ENCODE peak calls at places on chromosomes 2 and 18, in seven cellular contexts. Q, H, G, U, T, W and O are unnamed samples.

GRCh38 chr2:98522854-98523253 is 78.2 kb downstream of the INPP4A start:
- DNase-seq in Q (no peak), H (no peak), G (no peak), U (no peak), T (no peak), W (no peak), O (no peak)

GRCh38 chr2:120516323-120517314 is 170.7 kb downstream of the INHBB start:
- DNase-seq in Q (no peak), H (no peak), G (no peak), U (no peak), T (no peak), W (no peak), O (no peak)

GRCh38 chr2:15682354-15682753 is 90.7 kb downstream of the DDX1 start:
- DNase-seq in Q (no peak), H (no peak), G (no peak), U (no peak), T (no peak), W (no peak), O (no peak)

GRCh38 chr18:62977512-62977911 is 262.2 kb downstream of the PHLPP1 start:
- DNase-seq in Q (no peak), H (no peak), G (no peak), U (no peak), T (no peak), W (no peak), O (no peak)

GRCh38 chr2:217510790-217511291 is 492.0 kb downstream of the TNS1 start:
- DNase-seq in Q (peak), H (peak), G (peak), U (peak), T (peak), W (peak), O (no peak)

GRCh38 chr18:26317353-26317865 is 91.2 kb downstream of the TAF4B start:
- DNase-seq in Q (no peak), H (no peak), G (no peak), U (no peak), T (no peak), W (no peak), O (no peak)

GRCh38 chr2:101524811-101525430 is 50.0 kb upstream of the RFX8 start:
- DNase-seq in Q (no peak), H (no peak), G (no peak), U (no peak), T (no peak), W (no peak), O (no peak)

GRCh38 chr2:167898297-167898696 is 349.1 kb downstream of the STK39 start:
- DNase-seq in Q (no peak), H (no peak), G (no peak), U (no peak), T (no peak), W (no peak), O (no peak)

GRCh38 chr2:16621348-16621747 is 44.3 kb downstream of the CYRIA start:
- DNase-seq in Q (no peak), H (no peak), G (no peak), U (no peak), T (no peak), W (no peak), O (no peak)

GRCh38 chr2:106542730-106543359 is 55.7 kb downstream of the CD8B2 start:
- DNase-seq in Q (peak), H (peak), G (peak), U (peak), T (peak), W (peak), O (peak)

GRCh38 chr2:108579631-108580030 is 45.4 kb downstream of the LIMS1 start:
- DNase-seq in Q (no peak), H (no peak), G (no peak), U (no peak), T (no peak), W (no peak), O (no peak)

GRCh38 chr2:8219631-8220393 is 462.0 kb upstream of the ID2 start:
- DNase-seq in Q (no peak), H (no peak), G (no peak), U (no peak), T (no peak), W (no peak), O (no peak)